ENCODE peak calls at places on chromosomes 2 and 18, in seven cellular contexts. O, X, G, N, A, U and W are unnamed samples.

GRCh38 chr2:146415291-146415690 is 1429.5 kb upstream of the ACVR2A start:
- DNase-seq in X (no peak), A (no peak), G (peak; percentile 46), N (no peak), U (no peak), O (no peak), W (no peak)

GRCh38 chr2:38509322-38509946 is 93.3 kb downstream of the HNRNPLL start:
- DNase-seq in G (no peak), U (no peak), N (peak; percentile 38), A (peak; percentile 59), X (no peak), O (no peak), W (no peak)

GRCh38 chr2:161107265-161107664 is 53.0 kb upstream of the TANK start:
- DNase-seq in A (no peak), G (no peak), U (no peak), N (no peak), O (no peak), X (no peak), W (no peak)

GRCh38 chr2:203535784-203536590 is 886 bp upstream of the RAPH1 start:
- DNase-seq in U (no peak), N (no peak), X (no peak), G (peak; percentile 23), O (no peak), A (no peak), W (no peak)

GRCh38 chr2:187575081-187576067 is 21.1 kb upstream of the TFPI start:
- DNase-seq in U (no peak), X (no peak), O (no peak), A (no peak), G (no peak), N (no peak), W (no peak)

GRCh38 chr18:13566941-13567762 is 159.2 kb downstream of the FAM210A start:
- DNase-seq in A (no peak), O (no peak), X (no peak), N (no peak), G (no peak), U (peak; percentile 81), W (no peak)

GRCh38 chr2:172849519-172850217 is 114.0 kb downstream of the RAPGEF4 start:
- DNase-seq in G (no peak), N (no peak), U (no peak), X (no peak), O (no peak), A (peak; percentile 51), W (no peak)

GRCh38 chr2:134207589-134208209 is 46.2 kb upstream of the MGAT5 start:
- DNase-seq in G (peak; percentile 78), N (peak; percentile 78), A (peak; percentile 78), X (peak; percentile 33), U (peak; percentile 74), O (peak; percentile 22), W (peak; percentile 52)

GRCh38 chr2:183035298-183035953 is 2.8 kb downstream of the NCKAP1 start:
- DNase-seq in O (no peak), G (no peak), X (peak; percentile 39), U (no peak), A (peak; percentile 38), N (peak; percentile 53), W (no peak)